ENCODE peak calls at places on chromosomes 16 and 17, in ten cellular contexts. Q is pancreas; K is mammary epithelial cell; F is GM10248; J is tibial nerve; R is lower leg skin; U is CD8-positive, alpha-beta T cell; M is Caco-2; A is AG09319; E is Calu3. N is an unnamed sample.

GRCh38 chr16:77898671-77899211 is 110.4 kb downstream of the VAT1L start:
- DNase-seq in F (no peak), M (no peak), A (peak; percentile 80), Q (no peak), E (no peak), K (no peak), U (no peak), J (no peak), R (no peak), N (no peak)

GRCh38 chr17:57080708-57081107 is 4.3 kb upstream of the AKAP1 start:
- DNase-seq in R (no peak), Q (no peak), J (no peak), E (no peak), U (no peak), F (peak; percentile 41), A (no peak), K (peak; percentile 39), M (no peak), N (no peak)

GRCh38 chr17:7476474-7476873 is 3.0 kb downstream of the ZBTB4 start:
- DNase-seq in R (no peak), K (peak; percentile 95), U (no peak), J (no peak), M (no peak), Q (no peak), F (no peak), A (no peak), E (no peak), N (no peak)

GRCh38 chr17:58060596-58061191 is 22.5 kb upstream of the DYNLL2 start:
- DNase-seq in U (no peak), M (no peak), F (no peak), J (no peak), E (no peak), Q (no peak), R (no peak), A (no peak), K (no peak), N (no peak)

GRCh38 chr17:49968380-49969133 is 433 bp upstream of the DLX4 start:
- DNase-seq in Q (peak; percentile 64), J (no peak), U (peak; percentile 71), E (peak; percentile 94), F (peak; percentile 84), A (peak; percentile 19), K (peak; percentile 61), M (peak; percentile 100), R (peak; percentile 59), N (peak; percentile 81)

GRCh38 chr16:73179671-73180370 is 131.9 kb upstream of the ZFHX3 start:
- DNase-seq in R (no peak), J (no peak), F (no peak), K (no peak), E (no peak), U (no peak), Q (no peak), M (no peak), A (no peak), N (no peak)

GRCh38 chr17:1779571-1780074 is 17.8 kb downstream of the SERPINF1 start:
- DNase-seq in R (peak; percentile 80), F (no peak), U (no peak), E (no peak), J (peak; percentile 90), A (peak; percentile 89), Q (no peak), M (no peak), K (peak; percentile 85), N (peak; percentile 63)

GRCh38 chr16:3787924-3788661 is 70.8 kb upstream of the TRAP1 start:
- DNase-seq in J (no peak), Q (no peak), M (no peak), A (no peak), E (no peak), F (peak; percentile 57), R (no peak), K (no peak), U (no peak), N (no peak)

GRCh38 chr17:44932526-44933097 is 15.0 kb downstream of the KIF18B start:
- DNase-seq in R (no peak), Q (no peak), A (no peak), K (no peak), M (no peak), E (no peak), U (no peak), J (no peak), F (no peak), N (no peak)

GRCh38 chr16:83513006-83513755 is 294.6 kb upstream of the HSBP1 start:
- DNase-seq in E (no peak), A (peak; percentile 30), U (no peak), M (no peak), F (no peak), Q (no peak), J (no peak), K (peak; percentile 85), R (no peak), N (no peak)

GRCh38 chr16:85988723-85989313 is 89.9 kb downstream of the IRF8 start:
- DNase-seq in E (no peak), R (no peak), A (no peak), U (no peak), Q (no peak), J (no peak), K (no peak), M (no peak), F (peak; percentile 77), N (no peak)

DNA sequence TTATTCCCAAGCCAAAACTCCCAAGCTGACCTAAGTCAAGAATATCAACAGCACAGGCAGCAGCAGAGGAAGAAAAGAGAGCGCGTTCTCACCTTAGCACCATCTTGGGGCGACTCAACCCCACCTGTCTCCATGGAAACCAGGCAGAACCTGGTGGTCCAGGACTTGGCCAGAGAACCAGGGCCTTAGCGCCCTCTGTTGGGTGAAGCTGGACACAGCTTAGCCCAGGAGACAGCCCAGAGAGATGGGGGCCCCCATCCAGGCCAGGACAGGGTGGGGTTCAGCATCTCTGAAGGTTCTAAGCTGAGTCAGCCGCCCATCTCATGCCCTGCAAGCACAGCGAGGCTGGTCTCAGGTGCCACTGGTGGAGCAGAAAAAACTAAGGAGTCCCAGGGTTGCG is 60.1 kb upstream of the TMEM132E start:
- DNase-seq in Q (no peak), A (no peak), M (peak; percentile 25), U (no peak), K (no peak), E (peak; percentile 20), F (peak; percentile 38), J (no peak), R (no peak), N (no peak)
- TF ChIP-seq CTCF in Q (peak; percentile 6), A (peak; percentile 29), M (peak; percentile 41), U (no peak), K (peak; percentile 44), E (peak; percentile 37), F (peak; percentile 49), J (no peak), R (no peak), N (no peak)

GRCh38 chr17:66714046-66715023 is 120.6 kb upstream of the CACNG5 start:
- DNase-seq in A (no peak), E (no peak), U (no peak), R (no peak), F (no peak), K (no peak), M (no peak), Q (no peak), J (no peak), N (no peak)

GRCh38 chr17:66713533-66714042 is 121.3 kb upstream of the CACNG5 start:
- DNase-seq in R (no peak), K (no peak), E (peak; percentile 29), A (no peak), M (no peak), J (no peak), Q (no peak), F (peak; percentile 75), U (no peak), N (no peak)

GRCh38 chr17:66711403-66711802 is 123.5 kb upstream of the CACNG5 start:
- DNase-seq in K (no peak), Q (no peak), U (no peak), E (no peak), M (no peak), F (no peak), R (no peak), A (no peak), J (no peak), N (no peak)

GRCh38 chr17:66712453-66712852 is 122.5 kb upstream of the CACNG5 start:
- DNase-seq in R (no peak), A (no peak), Q (no peak), E (no peak), U (no peak), J (no peak), K (no peak), M (no peak), F (no peak), N (no peak)

DNA sequence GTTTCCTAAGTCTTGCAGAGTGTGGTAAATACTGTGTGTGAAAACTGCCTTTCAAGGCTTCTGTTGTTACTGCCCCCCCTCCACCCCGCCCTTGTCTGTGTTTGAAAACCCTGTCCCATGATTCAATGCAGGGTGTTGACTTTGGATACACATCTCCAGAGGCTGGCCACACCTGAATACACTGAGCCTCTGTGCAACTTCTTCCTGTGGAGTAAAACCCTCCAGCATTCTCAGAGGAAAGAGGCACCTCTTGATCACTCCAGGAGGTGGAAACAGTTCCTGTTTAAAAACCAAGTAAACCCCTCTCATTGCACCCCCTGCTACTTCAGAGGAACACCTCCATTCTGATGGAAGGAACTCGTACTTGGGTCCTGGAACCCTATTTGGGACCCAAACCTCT is 123.0 kb upstream of the CACNG5 start:
- DNase-seq in Q (peak; percentile 84), U (no peak), A (no peak), M (peak; percentile 45), R (no peak), E (peak; percentile 29), F (no peak), J (peak; percentile 71), K (peak; percentile 53), N (no peak)
- TF ChIP-seq CTCF in Q (no peak), U (no peak), A (no peak), M (no peak), R (no peak), E (no peak), F (no peak), J (no peak), K (no peak), N (no peak)

DNA sequence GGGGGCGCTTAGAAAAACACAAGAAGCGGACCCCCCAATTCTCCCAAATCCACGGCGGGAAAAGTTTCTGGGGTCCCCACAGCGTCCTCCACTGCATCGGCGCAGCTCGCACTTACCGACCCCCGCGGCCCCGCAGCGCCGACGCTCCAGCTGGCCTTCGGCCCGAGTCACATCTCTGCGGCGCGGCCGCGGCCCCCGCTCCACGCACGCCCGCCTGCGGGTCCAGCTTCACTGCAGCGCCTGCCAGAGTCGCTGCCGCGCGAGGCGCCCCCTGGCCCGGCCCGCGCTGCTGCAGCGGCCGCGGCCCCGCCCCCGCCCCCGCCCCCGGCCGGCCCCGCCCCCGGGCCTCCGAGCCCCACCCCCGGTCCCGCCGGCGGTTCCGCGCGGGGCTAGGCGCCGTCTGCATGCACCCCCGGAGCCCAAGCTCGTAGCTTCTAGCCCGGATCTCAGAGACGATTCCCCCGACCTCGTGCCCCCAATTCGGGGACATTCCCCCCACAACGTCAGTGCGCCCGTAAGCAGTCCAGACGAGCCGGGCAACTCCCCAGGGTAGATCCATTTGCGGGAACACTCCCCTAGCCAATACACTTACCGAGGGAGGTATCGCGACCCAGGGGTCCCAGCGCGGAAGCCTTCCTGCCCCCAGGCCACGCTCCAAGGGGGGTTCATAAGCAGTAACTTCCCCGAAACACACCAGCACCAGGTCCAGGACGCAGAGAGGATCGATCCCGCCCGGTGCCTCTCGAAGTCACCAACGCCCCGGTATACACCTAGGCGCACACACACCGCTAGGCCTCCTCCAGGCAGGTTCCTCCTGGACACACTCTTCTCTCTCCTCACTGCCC is at the start of gene GPRC5B:
- DNase-seq in J (no peak), F (peak; percentile 61), Q (peak; percentile 62), E (peak; percentile 74), U (peak; percentile 47), M (peak; percentile 56), K (no peak), R (peak; percentile 39), A (no peak), N (peak; percentile 59)
- TF ChIP-seq CTCF in J (no peak), F (peak; percentile 33), Q (no peak), E (peak; percentile 19), U (no peak), M (no peak), K (no peak), R (no peak), A (peak; percentile 13), N (no peak)

GRCh38 chr17:9645858-9646555 is 690 bp downstream of the USP43 start:
- DNase-seq in F (peak; percentile 48), A (no peak), R (no peak), U (peak; percentile 6), Q (peak; percentile 75), J (no peak), K (peak; percentile 76), E (peak; percentile 67), M (peak; percentile 71), N (peak; percentile 63)
- TF ChIP-seq CTCF in F (no peak), A (no peak), R (no peak), U (no peak), Q (no peak), J (no peak), K (peak; percentile 49), E (no peak), M (no peak), N (no peak)

N was measured in mesothelial cell of epicardium.